ENCODE peak calls at places on chromosome 21, in nine cellular contexts. One of them, this sample, is unnamed. For H3K27me3, the result is how much of the 10 kb centered on the place peaks cover.

GRCh38 chr21:31873275-31873695 is 465 bp downstream of the HUNK start:
- DNase-seq in PC-3: no peak
- DNase-seq in cardiac muscle cell: no peak
- DNase-seq in GM12878: no peak
- DNase-seq in CD4-positive, CD25-positive, alpha-beta regulatory T cell: no peak
- DNase-seq in ovary: peak
- DNase-seq in mesendoderm: peak
- DNase-seq in aorta: peak
- DNase-seq in BJ: no peak
- DNase-seq in this sample: no peak

GRCh38 chr21:45991606-45992301 is 10.2 kb downstream of the COL6A1 start:
- DNase-seq in ovary: no peak
- DNase-seq in cardiac muscle cell: no peak
- DNase-seq in GM12878: no peak
- DNase-seq in CD4-positive, CD25-positive, alpha-beta regulatory T cell: peak
- DNase-seq in BJ: no peak
- DNase-seq in mesendoderm: no peak
- DNase-seq in PC-3: no peak
- DNase-seq in aorta: peak
- DNase-seq in this sample: no peak

GRCh38 chr21:34674467-34674866 is 5.7 kb downstream of the CLIC6 start:
- DNase-seq in GM12878: no peak
- DNase-seq in ovary: no peak
- DNase-seq in mesendoderm: no peak
- DNase-seq in CD4-positive, CD25-positive, alpha-beta regulatory T cell: no peak
- DNase-seq in aorta: no peak
- DNase-seq in PC-3: no peak
- DNase-seq in cardiac muscle cell: no peak
- DNase-seq in BJ: no peak
- DNase-seq in this sample: no peak

GRCh38 chr21:24290151-24290833 is 1317.0 kb downstream of the MRPL39 start:
- DNase-seq in PC-3: no peak
- DNase-seq in aorta: no peak
- DNase-seq in mesendoderm: peak
- DNase-seq in ovary: no peak
- DNase-seq in cardiac muscle cell: no peak
- DNase-seq in BJ: no peak
- DNase-seq in GM12878: no peak
- DNase-seq in CD4-positive, CD25-positive, alpha-beta regulatory T cell: no peak
- DNase-seq in this sample: no peak

GRCh38 chr21:15301014-15301413 is 236.2 kb upstream of the NRIP1 start:
- DNase-seq in cardiac muscle cell: no peak
- DNase-seq in aorta: no peak
- DNase-seq in BJ: no peak
- DNase-seq in CD4-positive, CD25-positive, alpha-beta regulatory T cell: no peak
- DNase-seq in PC-3: no peak
- DNase-seq in mesendoderm: peak
- DNase-seq in ovary: no peak
- DNase-seq in GM12878: no peak
- DNase-seq in this sample: peak

GRCh38 chr21:29812947-29813346 is 126.8 kb downstream of the GRIK1 start:
- DNase-seq in GM12878: no peak
- DNase-seq in aorta: no peak
- DNase-seq in BJ: no peak
- DNase-seq in ovary: no peak
- DNase-seq in mesendoderm: no peak
- DNase-seq in PC-3: no peak
- DNase-seq in CD4-positive, CD25-positive, alpha-beta regulatory T cell: no peak
- DNase-seq in cardiac muscle cell: no peak
- DNase-seq in this sample: no peak

GRCh38 chr21:15171546-15171945 is 106.7 kb upstream of the NRIP1 start:
- DNase-seq in BJ: no peak
- DNase-seq in cardiac muscle cell: no peak
- DNase-seq in aorta: no peak
- DNase-seq in CD4-positive, CD25-positive, alpha-beta regulatory T cell: no peak
- DNase-seq in ovary: no peak
- DNase-seq in mesendoderm: no peak
- DNase-seq in GM12878: no peak
- DNase-seq in PC-3: no peak
- DNase-seq in this sample: no peak

GRCh38 chr21:23887709-23888303 is 1719.5 kb downstream of the MRPL39 start:
- DNase-seq in GM12878: no peak
- DNase-seq in cardiac muscle cell: no peak
- DNase-seq in aorta: no peak
- DNase-seq in BJ: no peak
- DNase-seq in ovary: no peak
- DNase-seq in CD4-positive, CD25-positive, alpha-beta regulatory T cell: peak
- DNase-seq in PC-3: no peak
- DNase-seq in mesendoderm: no peak
- DNase-seq in this sample: no peak

GRCh38 chr21:33051925-33052324 is 18.0 kb upstream of the OLIG1 start:
- DNase-seq in PC-3: no peak
- DNase-seq in cardiac muscle cell: no peak
- DNase-seq in GM12878: no peak
- DNase-seq in ovary: no peak
- DNase-seq in mesendoderm: no peak
- DNase-seq in aorta: no peak
- DNase-seq in CD4-positive, CD25-positive, alpha-beta regulatory T cell: no peak
- DNase-seq in BJ: no peak
- DNase-seq in this sample: no peak

GRCh38 chr21:33042812-33043211 is 17.1 kb downstream of the OLIG2 start:
- DNase-seq in PC-3: peak
- DNase-seq in ovary: no peak
- DNase-seq in BJ: peak
- DNase-seq in cardiac muscle cell: peak
- DNase-seq in aorta: no peak
- DNase-seq in CD4-positive, CD25-positive, alpha-beta regulatory T cell: no peak
- DNase-seq in mesendoderm: no peak
- DNase-seq in GM12878: no peak
- DNase-seq in this sample: peak

GRCh38 chr21:33041981-33042380 is 16.2 kb downstream of the OLIG2 start:
- DNase-seq in cardiac muscle cell: no peak
- DNase-seq in PC-3: no peak
- DNase-seq in aorta: peak
- DNase-seq in mesendoderm: no peak
- DNase-seq in ovary: no peak
- DNase-seq in CD4-positive, CD25-positive, alpha-beta regulatory T cell: no peak
- DNase-seq in BJ: no peak
- DNase-seq in GM12878: no peak
- DNase-seq in this sample: no peak

GRCh38 chr21:33046455-33046854 is 20.7 kb downstream of the OLIG2 start:
- DNase-seq in GM12878: no peak
- DNase-seq in mesendoderm: no peak
- DNase-seq in cardiac muscle cell: no peak
- DNase-seq in PC-3: no peak
- DNase-seq in ovary: no peak
- DNase-seq in aorta: no peak
- DNase-seq in CD4-positive, CD25-positive, alpha-beta regulatory T cell: no peak
- DNase-seq in BJ: no peak
- DNase-seq in this sample: no peak

DNA sequence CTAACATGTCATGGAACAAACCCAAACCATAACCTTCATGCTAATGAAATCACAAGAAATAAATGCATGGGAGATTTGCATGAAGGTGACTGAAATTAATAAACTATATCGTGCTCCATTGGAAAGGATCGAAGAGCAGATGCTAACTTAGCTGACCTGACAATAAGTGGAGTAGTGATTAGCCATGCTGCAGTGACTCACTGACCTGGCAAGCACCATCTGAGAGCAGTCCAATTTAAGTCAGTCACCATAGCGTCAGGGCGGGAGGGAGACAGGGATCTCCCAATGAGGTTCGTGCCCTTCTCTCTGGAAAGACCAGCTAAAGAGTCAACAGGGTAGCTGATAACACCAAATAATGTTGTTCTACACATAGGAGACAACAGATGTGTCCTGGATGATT is 21.5 kb downstream of the OLIG2 start:
- DNase-seq in cardiac muscle cell: peak
- DNase-seq in PC-3: peak
- DNase-seq in BJ: no peak
- DNase-seq in mesendoderm: no peak
- DNase-seq in aorta: no peak
- DNase-seq in CD4-positive, CD25-positive, alpha-beta regulatory T cell: no peak
- DNase-seq in GM12878: no peak
- DNase-seq in ovary: no peak
- DNase-seq in this sample: peak
- H3K27me3 ChIP-seq in cardiac muscle cell: half or more
- H3K27me3 ChIP-seq in PC-3: under half
- H3K27me3 ChIP-seq in BJ: under half
- H3K27me3 ChIP-seq in mesendoderm: under half
- H3K27me3 ChIP-seq in aorta: under half
- H3K27me3 ChIP-seq in CD4-positive, CD25-positive, alpha-beta regulatory T cell: under half
- H3K27me3 ChIP-seq in GM12878: under half
- H3K27me3 ChIP-seq in ovary: under half
- H3K27me3 ChIP-seq in this sample: under half

DNA sequence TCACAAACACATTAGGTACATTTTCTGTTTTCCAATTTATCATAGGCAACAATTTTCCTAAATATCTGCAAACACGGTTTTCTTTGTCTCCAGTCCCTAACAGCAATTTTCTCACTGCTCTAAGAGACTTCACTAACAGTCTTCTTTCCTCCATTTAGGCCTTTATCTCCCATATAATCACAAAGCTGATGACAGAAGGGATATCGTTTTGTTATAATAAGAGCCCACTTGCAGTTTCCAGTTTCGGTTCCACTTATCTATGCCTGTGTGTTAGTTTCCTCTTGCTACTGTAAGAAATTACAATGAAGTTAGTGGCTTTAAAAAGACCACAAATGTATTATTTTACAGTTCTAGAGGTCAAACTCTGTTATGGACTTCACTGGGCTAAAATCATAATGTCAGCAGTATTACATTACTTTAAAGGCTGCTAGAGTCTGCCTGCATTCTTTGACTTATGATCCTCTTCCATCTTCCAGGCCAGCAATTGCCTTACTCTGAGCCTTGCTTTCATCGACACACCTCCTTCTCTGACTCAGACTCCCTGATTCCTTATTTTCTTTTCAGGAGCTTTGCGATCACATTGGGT is 549.3 kb downstream of the NCAM2 start:
- DNase-seq in cardiac muscle cell: peak
- DNase-seq in aorta: no peak
- DNase-seq in GM12878: no peak
- DNase-seq in BJ: no peak
- DNase-seq in mesendoderm: no peak
- DNase-seq in PC-3: no peak
- DNase-seq in CD4-positive, CD25-positive, alpha-beta regulatory T cell: no peak
- DNase-seq in ovary: no peak
- DNase-seq in this sample: no peak
- H3K27me3 ChIP-seq in cardiac muscle cell: under half
- H3K27me3 ChIP-seq in aorta: under half
- H3K27me3 ChIP-seq in GM12878: under half
- H3K27me3 ChIP-seq in BJ: under half
- H3K27me3 ChIP-seq in mesendoderm: under half
- H3K27me3 ChIP-seq in PC-3: under half
- H3K27me3 ChIP-seq in CD4-positive, CD25-positive, alpha-beta regulatory T cell: under half
- H3K27me3 ChIP-seq in ovary: under half
- H3K27me3 ChIP-seq in this sample: under half

GRCh38 chr21:41641510-41641815 is 125.4 kb downstream of the RIPK4 start:
- DNase-seq in mesendoderm: no peak
- DNase-seq in ovary: no peak
- DNase-seq in CD4-positive, CD25-positive, alpha-beta regulatory T cell: no peak
- DNase-seq in cardiac muscle cell: no peak
- DNase-seq in PC-3: no peak
- DNase-seq in GM12878: no peak
- DNase-seq in BJ: no peak
- DNase-seq in aorta: no peak
- DNase-seq in this sample: no peak

GRCh38 chr21:41639336-41639735 is 127.5 kb downstream of the RIPK4 start:
- DNase-seq in cardiac muscle cell: no peak
- DNase-seq in aorta: no peak
- DNase-seq in BJ: no peak
- DNase-seq in ovary: no peak
- DNase-seq in mesendoderm: no peak
- DNase-seq in GM12878: no peak
- DNase-seq in CD4-positive, CD25-positive, alpha-beta regulatory T cell: no peak
- DNase-seq in PC-3: no peak
- DNase-seq in this sample: no peak

GRCh38 chr21:41638201-41638790 is 128.6 kb downstream of the RIPK4 start:
- DNase-seq in CD4-positive, CD25-positive, alpha-beta regulatory T cell: no peak
- DNase-seq in aorta: no peak
- DNase-seq in ovary: no peak
- DNase-seq in BJ: no peak
- DNase-seq in GM12878: no peak
- DNase-seq in cardiac muscle cell: no peak
- DNase-seq in PC-3: no peak
- DNase-seq in mesendoderm: no peak
- DNase-seq in this sample: no peak

GRCh38 chr21:41640756-41641509 is 125.9 kb downstream of the RIPK4 start:
- DNase-seq in mesendoderm: peak
- DNase-seq in BJ: no peak
- DNase-seq in ovary: no peak
- DNase-seq in GM12878: no peak
- DNase-seq in aorta: no peak
- DNase-seq in CD4-positive, CD25-positive, alpha-beta regulatory T cell: no peak
- DNase-seq in cardiac muscle cell: peak
- DNase-seq in PC-3: peak
- DNase-seq in this sample: peak

DNA sequence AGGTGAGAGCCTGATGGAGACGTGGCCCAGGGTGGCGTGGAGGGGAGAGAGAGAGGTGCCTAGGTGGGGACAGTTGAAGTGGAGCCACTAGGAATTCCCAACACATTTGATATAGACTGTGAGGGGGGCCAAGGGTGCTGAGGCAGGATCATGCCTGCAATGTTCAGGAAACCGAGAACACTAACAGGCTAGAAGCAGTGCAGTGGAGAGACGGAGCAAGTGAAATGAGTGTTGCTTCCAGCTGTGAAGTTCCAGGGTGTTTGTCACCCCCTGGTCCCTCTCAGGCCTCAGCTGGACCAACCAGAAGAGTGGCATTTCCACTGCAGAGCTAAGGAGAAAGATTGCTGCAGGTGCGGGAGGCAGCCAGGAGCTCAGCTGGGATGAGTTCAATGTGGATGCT is 127.1 kb downstream of the RIPK4 start:
- DNase-seq in GM12878: no peak
- DNase-seq in aorta: no peak
- DNase-seq in ovary: no peak
- DNase-seq in mesendoderm: no peak
- DNase-seq in cardiac muscle cell: no peak
- DNase-seq in CD4-positive, CD25-positive, alpha-beta regulatory T cell: no peak
- DNase-seq in BJ: no peak
- DNase-seq in PC-3: no peak
- DNase-seq in this sample: no peak
- H3K27me3 ChIP-seq in GM12878: under half
- H3K27me3 ChIP-seq in aorta: under half
- H3K27me3 ChIP-seq in ovary: under half
- H3K27me3 ChIP-seq in mesendoderm: under half
- H3K27me3 ChIP-seq in cardiac muscle cell: under half
- H3K27me3 ChIP-seq in CD4-positive, CD25-positive, alpha-beta regulatory T cell: under half
- H3K27me3 ChIP-seq in BJ: under half
- H3K27me3 ChIP-seq in PC-3: under half
- H3K27me3 ChIP-seq in this sample: under half

GRCh38 chr21:44702111-44702972 is 5.4 kb downstream of the KRTAP10-12 start:
- DNase-seq in cardiac muscle cell: no peak
- DNase-seq in PC-3: no peak
- DNase-seq in CD4-positive, CD25-positive, alpha-beta regulatory T cell: no peak
- DNase-seq in GM12878: no peak
- DNase-seq in aorta: no peak
- DNase-seq in mesendoderm: no peak
- DNase-seq in ovary: no peak
- DNase-seq in BJ: no peak
- DNase-seq in this sample: no peak

GRCh38 chr21:44700101-44701022 is 3.4 kb downstream of the KRTAP10-12 start:
- DNase-seq in PC-3: no peak
- DNase-seq in ovary: no peak
- DNase-seq in aorta: no peak
- DNase-seq in cardiac muscle cell: no peak
- DNase-seq in mesendoderm: no peak
- DNase-seq in CD4-positive, CD25-positive, alpha-beta regulatory T cell: no peak
- DNase-seq in BJ: no peak
- DNase-seq in GM12878: no peak
- DNase-seq in this sample: no peak

GRCh38 chr21:44701541-44701940 is 4.6 kb downstream of the KRTAP10-12 start:
- DNase-seq in CD4-positive, CD25-positive, alpha-beta regulatory T cell: no peak
- DNase-seq in cardiac muscle cell: no peak
- DNase-seq in aorta: no peak
- DNase-seq in PC-3: no peak
- DNase-seq in ovary: no peak
- DNase-seq in GM12878: no peak
- DNase-seq in mesendoderm: no peak
- DNase-seq in BJ: no peak
- DNase-seq in this sample: no peak

GRCh38 chr21:44699502-44700001 is 2.6 kb downstream of the KRTAP10-12 start:
- DNase-seq in cardiac muscle cell: no peak
- DNase-seq in CD4-positive, CD25-positive, alpha-beta regulatory T cell: no peak
- DNase-seq in BJ: no peak
- DNase-seq in PC-3: no peak
- DNase-seq in aorta: no peak
- DNase-seq in ovary: no peak
- DNase-seq in GM12878: no peak
- DNase-seq in mesendoderm: no peak
- DNase-seq in this sample: no peak

DNA sequence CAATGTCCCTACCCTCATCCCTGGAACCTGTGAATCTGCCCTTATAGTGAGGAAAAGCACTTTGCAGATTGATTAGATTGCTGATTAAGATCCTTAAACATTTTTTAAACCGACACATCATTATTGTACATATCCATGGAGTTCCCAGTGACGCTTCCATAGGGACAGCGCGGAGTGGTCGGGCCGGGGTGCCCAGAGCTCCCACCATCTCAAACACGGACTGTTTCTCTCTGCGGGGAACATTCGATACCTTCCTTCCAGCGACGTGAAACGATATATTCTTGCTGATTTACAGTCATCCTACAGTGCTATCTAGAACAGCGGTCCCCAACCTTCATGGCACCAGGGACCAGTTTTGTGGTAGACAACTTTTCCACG is 4.0 kb downstream of the KRTAP10-12 start:
- DNase-seq in PC-3: no peak
- DNase-seq in mesendoderm: no peak
- DNase-seq in BJ: no peak
- DNase-seq in cardiac muscle cell: no peak
- DNase-seq in GM12878: no peak
- DNase-seq in ovary: no peak
- DNase-seq in CD4-positive, CD25-positive, alpha-beta regulatory T cell: no peak
- DNase-seq in aorta: no peak
- DNase-seq in this sample: no peak
- H3K27me3 ChIP-seq in PC-3: under half
- H3K27me3 ChIP-seq in mesendoderm: under half
- H3K27me3 ChIP-seq in BJ: under half
- H3K27me3 ChIP-seq in cardiac muscle cell: under half
- H3K27me3 ChIP-seq in GM12878: under half
- H3K27me3 ChIP-seq in ovary: under half
- H3K27me3 ChIP-seq in CD4-positive, CD25-positive, alpha-beta regulatory T cell: under half
- H3K27me3 ChIP-seq in aorta: under half
- H3K27me3 ChIP-seq in this sample: under half

This sample was measured in bronchial epithelial cell.